ENCODE peak calls at places on chromosomes 4 and X, in four cellular contexts. J is cardiac muscle cell, L is HCT116, H is epithelial cell of esophagus. A is an unnamed sample.
A peak's percentile ranks its signal among the peaks of the same experiment; 100 is the strongest.

GRCh38 chrX:124098089-124098488 is 136.6 kb downstream of the STAG2 start:
- DNase-seq in J (peak; percentile 53), H (peak; percentile 36), L (no peak), A (peak; percentile 35)

GRCh38 chr4:40608628-40609027 is 21.0 kb downstream of the RBM47 start:
- DNase-seq in H (no peak), J (peak; percentile 59), L (no peak), A (no peak)

GRCh38 chrX:10841579-10841978 is 221.2 kb upstream of the MID1 start:
- DNase-seq in J (peak; percentile 69), L (no peak), H (no peak), A (no peak)

GRCh38 chr4:84639143-84639542 is 56.2 kb downstream of the CDS1 start:
- DNase-seq in J (no peak), H (no peak), L (no peak), A (no peak)

GRCh38 chrX:48083212-48083611 is 11.8 kb upstream of the ZNF630 start:
- DNase-seq in H (peak; percentile 51), J (peak; percentile 61), L (peak; percentile 26), A (peak; percentile 38)

GRCh38 chr4:88938138-88938537 is 118.8 kb downstream of the FAM13A start:
- DNase-seq in L (no peak), J (peak; percentile 90), H (peak; percentile 96), A (peak; percentile 99)

GRCh38 chr4:6395466-6396228 is 76.8 kb downstream of the PPP2R2C start:
- DNase-seq in J (no peak), L (no peak), H (no peak), A (no peak)

GRCh38 chr4:105966046-105966445 is 70.8 kb downstream of the NPNT start:
- DNase-seq in L (no peak), J (peak; percentile 69), H (peak; percentile 75), A (peak; percentile 71)

GRCh38 chr4:61517144-61517543 is 317.0 kb downstream of the ADGRL3 start:
- DNase-seq in H (no peak), L (no peak), J (no peak), A (no peak)

GRCh38 chrX:136643243-136643642 is 4.7 kb upstream of the CD40LG start:
- DNase-seq in H (no peak), L (no peak), J (no peak), A (no peak)

GRCh38 chr4:144565558-144566195 is 80.3 kb upstream of the HHIP start:
- DNase-seq in H (no peak), J (no peak), L (no peak), A (no peak)

GRCh38 chr4:122854860-122855259 is 28.2 kb downstream of the FGF2 start:
- DNase-seq in L (no peak), J (no peak), H (no peak), A (peak; percentile 11)

GRCh38 chr4:7804759-7805385 is 134.8 kb downstream of the AFAP1 start:
- DNase-seq in J (no peak), H (no peak), L (no peak), A (no peak)

GRCh38 chrX:121781991-121782390 is 734.6 kb downstream of the GLUD2 start:
- DNase-seq in H (peak; percentile 94), J (no peak), L (no peak), A (peak; percentile 86)

GRCh38 chrX:136780738-136781137 is at the start of gene ARHGEF6:
- DNase-seq in H (no peak), J (no peak), L (no peak), A (no peak)

GRCh38 chr4:1300466-1301455 is 11.1 kb downstream of the MAEA start:
- DNase-seq in H (peak; percentile 98), L (no peak), J (peak; percentile 77), A (peak; percentile 80)

GRCh38 chr4:71992571-71992970 is 39.2 kb upstream of the NPFFR2 start:
- DNase-seq in L (no peak), H (peak; percentile 10), J (peak; percentile 0), A (peak; percentile 24)

GRCh38 chr4:25252230-25253071 is 18.6 kb downstream of the PI4K2B start:
- DNase-seq in J (no peak), H (no peak), L (no peak), A (no peak)

GRCh38 chrX:153336128-153336894 is 2.4 kb downstream of the ZNF275 start:
- DNase-seq in J (no peak), H (peak; percentile 28), L (no peak), A (peak; percentile 31)

GRCh38 chr4:72500214-72500613 is 68.8 kb downstream of the ADAMTS3 start:
- DNase-seq in L (no peak), J (no peak), H (no peak), A (no peak)

GRCh38 chrX:23811135-23811781 is 28.3 kb downstream of the SAT1 start:
- DNase-seq in J (no peak), L (no peak), H (peak; percentile 55), A (peak; percentile 47)

GRCh38 chrX:24294619-24295018 is 19.2 kb downstream of the SUPT20HL2 start:
- DNase-seq in H (no peak), J (peak; percentile 58), L (no peak), A (no peak)

GRCh38 chrX:35682481-35682880 is 115.7 kb upstream of the MAGEB16 start:
- DNase-seq in L (no peak), H (peak; percentile 56), J (no peak), A (peak; percentile 33)

GRCh38 chrX:139890991-139891700 is 41.7 kb downstream of the ATP11C start:
- DNase-seq in J (peak; percentile 55), L (no peak), H (peak; percentile 89), A (peak; percentile 85)

DNA sequence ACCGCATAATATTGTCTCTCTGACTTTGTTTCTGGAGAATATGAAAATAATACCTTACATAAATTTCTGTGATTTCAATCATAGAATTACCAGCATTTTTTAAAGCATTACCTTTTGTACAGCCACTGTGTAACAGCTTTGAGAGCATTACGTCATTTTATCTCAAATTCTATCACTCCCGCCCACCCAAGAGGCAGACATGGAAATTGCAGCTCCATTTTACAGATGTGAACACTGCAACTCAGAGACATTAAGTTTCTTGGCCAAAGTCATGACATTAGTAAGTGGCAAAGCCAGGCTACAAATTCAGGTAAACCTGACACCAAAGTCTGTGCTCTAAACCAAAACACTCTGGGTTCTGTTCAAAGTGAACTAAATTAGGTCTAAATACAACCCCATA is 33.6 kb upstream of the KDR start:
- DNase-seq in J (no peak), L (no peak), H (no peak), A (no peak)
- TF ChIP-seq CTCF in J (no peak), L (no peak), H (no peak), A (no peak)

GRCh38 chr4:48767530-48767929 is 12.5 kb downstream of the FRYL start:
- DNase-seq in J (no peak), H (no peak), L (no peak), A (no peak)

GRCh38 chr4:48762408-48762807 is 17.7 kb downstream of the FRYL start:
- DNase-seq in J (no peak), L (no peak), H (no peak), A (no peak)

GRCh38 chr4:48772568-48772967 is 7.5 kb downstream of the FRYL start:
- DNase-seq in H (no peak), J (no peak), L (no peak), A (no peak)

GRCh38 chr4:48766393-48766792 is 13.7 kb downstream of the FRYL start:
- DNase-seq in L (no peak), J (no peak), H (no peak), A (no peak)

GRCh38 chr4:48767055-48767454 is 13.0 kb downstream of the FRYL start:
- DNase-seq in H (no peak), L (no peak), J (no peak), A (no peak)
- TF ChIP-seq CTCF in H (peak; percentile 23), L (no peak), J (no peak), A (no peak)

GRCh38 chrX:149825424-149825823 is 43.7 kb downstream of the MAGEA9 start:
- DNase-seq in L (peak; percentile 7), H (peak; percentile 4), J (peak; percentile 19), A (no peak)
- TF ChIP-seq CTCF in L (peak; percentile 41), H (no peak), J (peak; percentile 43), A (peak; percentile 5)

DNA sequence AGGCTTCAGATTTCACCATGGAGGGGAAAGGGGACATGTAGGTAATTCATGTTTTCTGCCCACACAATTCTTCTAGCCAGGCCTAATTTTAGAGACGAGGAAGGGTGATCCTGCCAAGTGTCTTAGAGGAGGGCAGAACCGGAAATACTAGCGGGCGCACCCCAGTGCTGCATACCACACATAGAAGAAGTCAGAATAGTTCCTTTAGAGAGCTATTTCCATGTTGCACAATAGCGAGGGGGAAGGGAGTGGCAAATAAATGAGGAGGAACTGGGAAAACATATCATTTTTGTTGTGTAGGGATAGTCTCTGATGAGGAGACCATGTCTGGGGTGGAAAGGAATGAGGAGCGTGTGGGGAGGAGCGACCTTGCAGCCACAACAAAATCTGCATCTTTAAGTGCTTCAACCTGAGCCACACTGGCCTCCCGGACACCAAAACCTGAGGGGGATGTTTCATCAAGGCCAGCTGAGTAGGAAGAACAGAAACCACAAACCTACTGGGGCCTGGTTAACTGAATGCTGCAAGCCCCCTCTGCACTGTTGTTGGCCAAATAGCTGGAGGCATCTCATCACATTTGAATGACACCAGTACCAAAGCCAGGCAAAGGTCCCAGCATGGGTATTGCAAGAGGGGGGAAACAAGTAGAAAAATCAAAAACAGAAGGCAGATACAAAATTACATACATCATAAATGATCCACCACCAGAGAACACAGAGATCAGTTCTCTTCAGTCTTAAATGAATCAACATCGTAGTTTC is 26.7 kb upstream of the C1QTNF7 start:
- DNase-seq in H (peak; percentile 92), J (peak; percentile 93), L (no peak), A (peak; percentile 84)
- TF ChIP-seq CTCF in H (no peak), J (no peak), L (no peak), A (no peak)

GRCh38 chrX:109475174-109475891 is 6.6 kb downstream of the GUCY2F start:
- DNase-seq in J (peak; percentile 67), L (peak; percentile 54), H (peak; percentile 45), A (peak; percentile 56)
- TF ChIP-seq CTCF in J (peak; percentile 53), L (peak; percentile 88), H (peak; percentile 58), A (peak; percentile 36)

GRCh38 chr4:98113005-98113404 is 30.3 kb downstream of the STPG2 start:
- DNase-seq in J (peak; percentile 44), L (peak; percentile 6), H (peak; percentile 45), A (peak; percentile 35)
- TF ChIP-seq CTCF in J (peak; percentile 26), L (peak; percentile 27), H (peak; percentile 49), A (peak; percentile 34)

GRCh38 chr4:112348488-112349158 is 51.5 kb downstream of the ALPK1 start:
- DNase-seq in J (peak; percentile 82), H (peak; percentile 86), L (peak; percentile 32), A (peak; percentile 67)
- TF ChIP-seq CTCF in J (peak; percentile 32), H (peak; percentile 64), L (peak; percentile 31), A (peak; percentile 33)